ENCODE peak calls at places on chromosomes 6 and 20, in eight cellular contexts. U, B, S, L, Y, P, O and F are unnamed samples.
A peak's percentile ranks its signal among the peaks of the same experiment; 100 is the strongest.

GRCh38 chr6:6283747-6284146 is 36.7 kb downstream of the F13A1 start:
- DNase-seq in B (no peak), P (no peak), O (no peak), U (no peak), Y (no peak), L (no peak), S (no peak), F (no peak)

GRCh38 chr20:7765221-7765620 is 175.0 kb downstream of the HAO1 start:
- DNase-seq in U (no peak), Y (no peak), O (no peak), S (no peak), L (no peak), B (no peak), P (no peak), F (no peak)

GRCh38 chr6:111981441-111981840 is 72.5 kb upstream of the CCN6 start:
- DNase-seq in O (no peak), Y (no peak), P (no peak), U (no peak), S (no peak), B (no peak), L (no peak), F (no peak)

GRCh38 chr6:52304917-52305316 is 20.4 kb upstream of the MCM3 start:
- DNase-seq in B (no peak), Y (no peak), L (no peak), P (no peak), U (no peak), S (no peak), O (no peak), F (no peak)

GRCh38 chr6:53582963-53583362 is 38.1 kb upstream of the GCLC start:
- DNase-seq in O (no peak), P (no peak), U (no peak), B (no peak), L (no peak), S (no peak), Y (no peak), F (no peak)

GRCh38 chr6:5379647-5380242 is 118.4 kb downstream of the FARS2 start:
- DNase-seq in U (no peak), L (no peak), P (no peak), O (peak; percentile 18), S (peak; percentile 18), Y (no peak), B (no peak), F (peak; percentile 49)

GRCh38 chr6:66508433-66508832 is 801.4 kb upstream of the EYS start:
- DNase-seq in B (no peak), L (peak; percentile 70), P (no peak), O (no peak), U (no peak), S (no peak), Y (no peak), F (no peak)

GRCh38 chr6:72626126-72626525 is 4.3 kb downstream of the KCNQ5 start:
- DNase-seq in L (no peak), O (no peak), U (no peak), S (no peak), Y (no peak), P (no peak), B (no peak), F (no peak)

GRCh38 chr6:110728501-110728900 is 86.8 kb downstream of the CDK19 start:
- DNase-seq in O (no peak), B (no peak), U (no peak), P (no peak), L (no peak), S (no peak), Y (no peak), F (no peak)

GRCh38 chr20:57753332-57754164 is 43.7 kb upstream of the PMEPA1 start:
- DNase-seq in Y (no peak), U (no peak), B (no peak), P (peak; percentile 47), O (no peak), S (no peak), L (no peak), F (no peak)

GRCh38 chr20:24149881-24150307 is 161.3 kb upstream of the GGTLC1 start:
- DNase-seq in L (no peak), P (peak; percentile 72), S (no peak), Y (no peak), U (no peak), O (no peak), B (no peak), F (no peak)

GRCh38 chr6:75735491-75736186 is 13.4 kb upstream of the MYO6 start:
- DNase-seq in B (no peak), Y (no peak), S (no peak), P (no peak), L (no peak), O (no peak), U (no peak), F (no peak)

GRCh38 chr6:44009425-44010321 is 117.6 kb downstream of the MRPL14 start:
- DNase-seq in L (no peak), Y (no peak), P (peak; percentile 80), B (no peak), U (no peak), S (no peak), O (no peak), F (peak; percentile 22)

GRCh38 chr6:80158478-80158989 is 52.1 kb downstream of the BCKDHB start:
- DNase-seq in O (no peak), S (no peak), B (no peak), P (no peak), L (no peak), U (no peak), Y (no peak), F (no peak)

GRCh38 chr6:48664850-48665249 is 553.9 kb upstream of the PTCHD4 start:
- DNase-seq in S (no peak), O (peak; percentile 32), P (no peak), L (peak; percentile 28), B (no peak), Y (no peak), U (no peak), F (peak; percentile 31)

GRCh38 chr20:52103469-52103910 is 88.1 kb downstream of the ZFP64 start:
- DNase-seq in Y (no peak), L (no peak), P (no peak), O (no peak), S (peak; percentile 14), B (no peak), U (peak; percentile 21), F (no peak)

GRCh38 chr6:168711049-168711640 is 270.2 kb downstream of the SMOC2 start:
- DNase-seq in P (no peak), B (no peak), U (no peak), O (no peak), L (no peak), S (no peak), Y (no peak), F (no peak)

GRCh38 chr6:86107985-86108384 is 465.3 kb upstream of the SYNCRIP start:
- DNase-seq in O (no peak), P (no peak), L (no peak), B (no peak), U (no peak), Y (no peak), S (peak; percentile 78), F (no peak)

GRCh38 chr6:81820979-81821378 is 68.5 kb upstream of the TENT5A start:
- DNase-seq in Y (no peak), P (no peak), S (no peak), U (no peak), L (no peak), O (no peak), B (no peak), F (no peak)